ENCODE peak calls at places on chromosomes 11 and 22, in four cellular contexts. One of them, this sample, is unnamed.

GRCh38 chr11:61103851-61104423 is 1.6 kb downstream of the CD5 start:
- DNase-seq in thoracic aorta: no peak
- DNase-seq in right atrium auricular region: no peak
- DNase-seq in fibroblast of lung: no peak
- DNase-seq in this sample: no peak

GRCh38 chr11:61830318-61831105 is 2.4 kb downstream of the FADS2 start:
- DNase-seq in thoracic aorta: no peak
- DNase-seq in fibroblast of lung: no peak
- DNase-seq in right atrium auricular region: no peak
- DNase-seq in this sample: no peak

GRCh38 chr11:28632338-28632737 is 524.1 kb downstream of the METTL15 start:
- DNase-seq in thoracic aorta: no peak
- DNase-seq in fibroblast of lung: no peak
- DNase-seq in right atrium auricular region: no peak
- DNase-seq in this sample: no peak

GRCh38 chr22:41799486-41800347 is 762 bp upstream of the CCDC134 start:
- DNase-seq in thoracic aorta: no peak
- DNase-seq in right atrium auricular region: peak; percentile 61
- DNase-seq in fibroblast of lung: peak; percentile 25
- DNase-seq in this sample: no peak

GRCh38 chr22:30340911-30341685 is 14.4 kb upstream of the TBC1D10A start:
- DNase-seq in right atrium auricular region: no peak
- DNase-seq in fibroblast of lung: no peak
- DNase-seq in thoracic aorta: peak; percentile 57
- DNase-seq in this sample: no peak

GRCh38 chr22:30175743-30176288 is 70.7 kb downstream of the LIF start:
- DNase-seq in right atrium auricular region: no peak
- DNase-seq in fibroblast of lung: no peak
- DNase-seq in thoracic aorta: no peak
- DNase-seq in this sample: no peak

GRCh38 chr11:56841210-56841810 is 92.8 kb upstream of the OR9G4 start:
- DNase-seq in right atrium auricular region: no peak
- DNase-seq in thoracic aorta: no peak
- DNase-seq in fibroblast of lung: peak; percentile 62
- DNase-seq in this sample: peak; percentile 34

GRCh38 chr22:36536717-36537116 is 7.8 kb upstream of the EIF3D start:
- DNase-seq in right atrium auricular region: no peak
- DNase-seq in fibroblast of lung: no peak
- DNase-seq in thoracic aorta: no peak
- DNase-seq in this sample: no peak

GRCh38 chr11:66981976-66982578 is 7.0 kb downstream of the C11orf86 start:
- DNase-seq in fibroblast of lung: peak; percentile 84
- DNase-seq in thoracic aorta: peak; percentile 49
- DNase-seq in right atrium auricular region: peak; percentile 88
- DNase-seq in this sample: peak; percentile 94

GRCh38 chr11:10872097-10872496 is 14.2 kb upstream of the ZBED5 start:
- DNase-seq in right atrium auricular region: no peak
- DNase-seq in fibroblast of lung: no peak
- DNase-seq in thoracic aorta: no peak
- DNase-seq in this sample: no peak

GRCh38 chr22:20550057-20550817 is 42.8 kb downstream of the MED15 start:
- DNase-seq in fibroblast of lung: no peak
- DNase-seq in thoracic aorta: no peak
- DNase-seq in right atrium auricular region: no peak
- DNase-seq in this sample: no peak

GRCh38 chr11:130945945-130946344 is 29.7 kb upstream of the SNX19 start:
- DNase-seq in right atrium auricular region: no peak
- DNase-seq in fibroblast of lung: peak; percentile 74
- DNase-seq in thoracic aorta: peak; percentile 51
- DNase-seq in this sample: no peak

GRCh38 chr22:40009953-40010751 is 15.4 kb downstream of the FAM83F start:
- DNase-seq in right atrium auricular region: no peak
- DNase-seq in thoracic aorta: no peak
- DNase-seq in fibroblast of lung: no peak
- DNase-seq in this sample: no peak

GRCh38 chr11:26188559-26188958 is 143.4 kb upstream of the ANO3 start:
- DNase-seq in fibroblast of lung: peak; percentile 77
- DNase-seq in thoracic aorta: no peak
- DNase-seq in right atrium auricular region: no peak
- DNase-seq in this sample: no peak

GRCh38 chr22:45553333-45554039 is 50.8 kb downstream of the FBLN1 start:
- DNase-seq in right atrium auricular region: peak; percentile 88
- DNase-seq in thoracic aorta: peak; percentile 71
- DNase-seq in fibroblast of lung: peak; percentile 97
- DNase-seq in this sample: peak; percentile 90

GRCh38 chr11:45816614-45817013 is 11.7 kb downstream of the SLC35C1 start:
- DNase-seq in fibroblast of lung: no peak
- DNase-seq in thoracic aorta: no peak
- DNase-seq in right atrium auricular region: no peak
- DNase-seq in this sample: no peak

GRCh38 chr11:120400564-120401364 is 64.6 kb downstream of the ARHGEF12 start:
- DNase-seq in right atrium auricular region: peak; percentile 59
- DNase-seq in fibroblast of lung: peak; percentile 99
- DNase-seq in thoracic aorta: no peak
- DNase-seq in this sample: no peak

GRCh38 chr22:41311487-41311886 is 10.2 kb downstream of the ZC3H7B start:
- DNase-seq in fibroblast of lung: no peak
- DNase-seq in right atrium auricular region: no peak
- DNase-seq in thoracic aorta: no peak
- DNase-seq in this sample: no peak

GRCh38 chr11:56331861-56332491 is 13.9 kb upstream of the OR8K1 start:
- DNase-seq in fibroblast of lung: no peak
- DNase-seq in thoracic aorta: no peak
- DNase-seq in right atrium auricular region: no peak
- DNase-seq in this sample: no peak

GRCh38 chr11:73059915-73060314 is 82.2 kb downstream of the FCHSD2 start:
- DNase-seq in thoracic aorta: no peak
- DNase-seq in fibroblast of lung: no peak
- DNase-seq in right atrium auricular region: no peak
- DNase-seq in this sample: no peak

GRCh38 chr11:15101072-15101701 is 13.5 kb upstream of the INSC start:
- DNase-seq in thoracic aorta: no peak
- DNase-seq in fibroblast of lung: peak; percentile 83
- DNase-seq in right atrium auricular region: peak; percentile 69
- DNase-seq in this sample: peak; percentile 42

GRCh38 chr11:117097567-117098268 is 510 bp downstream of the SIK3 start:
- DNase-seq in fibroblast of lung: no peak
- DNase-seq in right atrium auricular region: peak; percentile 61
- DNase-seq in thoracic aorta: no peak
- DNase-seq in this sample: peak; percentile 49

GRCh38 chr11:65810046-65810868 is 23.4 kb downstream of the OVOL1 start:
- DNase-seq in right atrium auricular region: no peak
- DNase-seq in thoracic aorta: no peak
- DNase-seq in fibroblast of lung: no peak
- DNase-seq in this sample: no peak

GRCh38 chr22:38982008-38982927 is at the start of gene APOBEC3B:
- DNase-seq in fibroblast of lung: peak; percentile 94
- DNase-seq in right atrium auricular region: peak; percentile 92
- DNase-seq in thoracic aorta: peak; percentile 84
- DNase-seq in this sample: peak; percentile 64

GRCh38 chr11:134050541-134051383 is 18.1 kb upstream of the JAM3 start:
- DNase-seq in right atrium auricular region: no peak
- DNase-seq in thoracic aorta: no peak
- DNase-seq in fibroblast of lung: peak; percentile 56
- DNase-seq in this sample: peak; percentile 86

GRCh38 chr22:38935023-38935422 is 22.4 kb upstream of the APOBEC3A start:
- DNase-seq in fibroblast of lung: no peak
- DNase-seq in right atrium auricular region: no peak
- DNase-seq in thoracic aorta: no peak
- DNase-seq in this sample: peak; percentile 51

GRCh38 chr11:34161812-34162506 is 56.5 kb downstream of the NAT10 start:
- DNase-seq in right atrium auricular region: no peak
- DNase-seq in thoracic aorta: no peak
- DNase-seq in fibroblast of lung: no peak
- DNase-seq in this sample: no peak

GRCh38 chr22:32775957-32776356 is 25.5 kb upstream of the TIMP3 start:
- DNase-seq in right atrium auricular region: no peak
- DNase-seq in fibroblast of lung: no peak
- DNase-seq in thoracic aorta: no peak
- DNase-seq in this sample: peak; percentile 14

GRCh38 chr11:66860449-66860831 is 3.6 kb downstream of the LRFN4 start:
- DNase-seq in right atrium auricular region: no peak
- DNase-seq in fibroblast of lung: no peak
- DNase-seq in thoracic aorta: no peak
- DNase-seq in this sample: no peak

GRCh38 chr11:74311352-74311926 is at the start of gene P4HA3:
- DNase-seq in thoracic aorta: no peak
- DNase-seq in fibroblast of lung: peak; percentile 46
- DNase-seq in right atrium auricular region: no peak
- DNase-seq in this sample: peak; percentile 69

GRCh38 chr22:50260434-50260800 is 1.1 kb downstream of the MAPK12 start:
- DNase-seq in thoracic aorta: no peak
- DNase-seq in fibroblast of lung: no peak
- DNase-seq in right atrium auricular region: no peak
- DNase-seq in this sample: no peak

GRCh38 chr11:73404048-73404447 is 27.8 kb downstream of the RELT start:
- DNase-seq in fibroblast of lung: peak; percentile 44
- DNase-seq in thoracic aorta: no peak
- DNase-seq in right atrium auricular region: no peak
- DNase-seq in this sample: peak; percentile 78

GRCh38 chr11:95451682-95452081 is 220.7 kb upstream of the SESN3 start:
- DNase-seq in fibroblast of lung: peak; percentile 70
- DNase-seq in thoracic aorta: no peak
- DNase-seq in right atrium auricular region: no peak
- DNase-seq in this sample: no peak

GRCh38 chr11:78446210-78446609 is 28.6 kb upstream of the GAB2 start:
- DNase-seq in thoracic aorta: no peak
- DNase-seq in right atrium auricular region: no peak
- DNase-seq in fibroblast of lung: no peak
- DNase-seq in this sample: no peak

GRCh38 chr11:28820296-28820989 is 712.3 kb downstream of the METTL15 start:
- DNase-seq in fibroblast of lung: no peak
- DNase-seq in thoracic aorta: no peak
- DNase-seq in right atrium auricular region: no peak
- DNase-seq in this sample: no peak

GRCh38 chr11:19199766-19200165 is 2.0 kb downstream of the CSRP3 start:
- DNase-seq in fibroblast of lung: no peak
- DNase-seq in thoracic aorta: no peak
- DNase-seq in right atrium auricular region: no peak
- DNase-seq in this sample: no peak

GRCh38 chr11:27700351-27701261 is at the start of gene BDNF:
- DNase-seq in thoracic aorta: no peak
- DNase-seq in fibroblast of lung: peak; percentile 45
- DNase-seq in right atrium auricular region: no peak
- DNase-seq in this sample: no peak

DNA sequence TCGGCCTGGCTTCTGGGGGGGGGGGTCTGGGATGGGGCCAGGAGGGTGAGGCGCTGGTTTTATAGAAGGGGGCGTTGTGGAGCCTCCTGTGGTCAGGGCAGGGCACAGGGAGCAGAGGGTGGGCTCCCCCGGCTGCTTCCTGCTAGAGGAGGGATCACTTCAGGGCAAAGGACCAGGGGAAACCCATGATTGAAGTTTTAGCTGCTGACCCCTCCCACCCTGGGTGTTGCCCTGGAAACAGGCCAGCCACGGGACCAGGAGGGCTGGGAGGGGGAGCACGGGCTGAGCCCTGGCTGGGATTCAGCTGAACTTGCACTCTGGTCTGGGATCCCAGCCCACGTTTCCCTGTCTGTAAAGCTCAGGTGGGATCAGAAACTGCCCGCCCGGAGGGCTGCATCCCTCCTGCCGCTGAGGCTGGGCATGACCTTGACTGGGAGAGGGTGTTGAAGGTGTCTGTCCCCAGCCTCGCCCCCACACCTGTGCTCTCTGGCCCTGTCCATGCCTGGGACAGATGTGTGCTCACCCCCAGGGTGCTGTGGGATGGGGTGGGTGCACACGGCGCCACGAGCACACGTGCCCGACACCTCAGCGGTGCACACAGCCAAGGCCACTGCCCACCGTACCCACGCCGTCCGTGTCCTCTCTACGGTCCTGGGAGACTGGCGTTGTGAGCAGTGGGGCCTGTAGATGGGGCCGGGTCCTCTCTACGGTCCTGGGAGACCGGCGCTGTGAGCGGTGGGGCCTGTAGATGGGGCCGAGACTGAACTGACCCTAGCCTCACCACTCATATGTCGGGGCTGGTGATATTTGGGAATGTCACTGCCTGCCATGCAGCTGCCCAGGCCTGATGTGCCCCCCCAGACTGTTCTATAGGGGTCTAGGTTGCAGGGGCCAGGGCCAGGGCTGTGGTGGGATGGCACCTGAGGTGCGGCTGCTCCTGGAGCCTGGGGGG is 2.3 kb downstream of the TSPAN4 start:
- DNase-seq in right atrium auricular region: peak; percentile 95
- DNase-seq in thoracic aorta: peak; percentile 72
- DNase-seq in fibroblast of lung: peak; percentile 98
- DNase-seq in this sample: peak; percentile 74
- H3K4me3 ChIP-seq in right atrium auricular region: peak overlapping the region; percentile 86
- H3K4me3 ChIP-seq in thoracic aorta: peak overlapping the region; percentile 95
- H3K4me3 ChIP-seq in fibroblast of lung: peak overlapping the region; percentile 26
- H3K4me3 ChIP-seq in this sample: no peak overlapping the region

DNA sequence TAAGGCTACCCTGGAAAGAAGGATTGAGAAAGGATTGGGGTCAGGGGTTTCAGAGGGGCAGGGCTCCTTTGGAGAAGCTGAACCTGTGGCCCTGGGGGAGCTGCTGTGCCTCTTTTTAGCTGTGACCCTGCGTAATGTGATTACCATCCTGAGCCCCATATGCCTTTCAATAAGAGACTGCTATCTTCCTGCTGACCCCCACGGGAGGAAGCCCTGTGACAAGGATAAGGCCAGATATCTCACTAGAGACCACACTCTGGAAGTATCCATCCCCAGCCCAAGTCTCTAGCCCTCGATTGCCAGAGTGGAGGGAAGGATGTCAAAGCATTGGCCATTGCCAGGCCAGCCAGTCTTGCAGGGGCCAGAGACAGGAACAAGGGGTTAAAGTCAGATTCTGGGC is 4.8 kb upstream of the SLC39A13 start:
- DNase-seq in fibroblast of lung: no peak
- DNase-seq in right atrium auricular region: no peak
- DNase-seq in thoracic aorta: no peak
- DNase-seq in this sample: no peak
- H3K4me1 ChIP-seq in fibroblast of lung: peaks cover 13% of the 10 kb centered on the region
- H3K4me1 ChIP-seq in right atrium auricular region: peaks cover 32% of the 10 kb centered on the region
- H3K4me1 ChIP-seq in thoracic aorta: peaks cover 23% of the 10 kb centered on the region
- H3K4me1 ChIP-seq in this sample: peaks cover 5% of the 10 kb centered on the region

DNA sequence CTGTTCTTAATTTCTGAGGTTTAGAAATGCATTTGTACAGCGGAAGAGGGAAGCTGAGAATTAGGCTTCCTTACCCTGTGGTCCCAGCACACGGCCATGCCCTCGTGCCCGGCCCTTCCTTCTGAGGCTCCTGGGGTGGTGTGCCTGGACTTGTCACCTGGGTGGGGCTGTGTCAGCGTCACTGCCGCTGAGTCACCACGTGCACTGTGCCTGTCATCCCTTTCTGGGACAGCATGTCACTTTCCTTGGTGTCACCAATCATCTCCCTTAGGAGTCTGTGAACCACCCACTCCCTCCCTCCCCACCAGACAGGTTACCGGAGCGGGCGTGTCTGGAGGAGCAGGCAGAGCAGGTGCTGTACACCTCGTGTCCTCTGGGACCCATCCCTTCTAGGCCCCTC is 367.5 kb downstream of the TBC1D22A start:
- DNase-seq in thoracic aorta: no peak
- DNase-seq in fibroblast of lung: no peak
- DNase-seq in right atrium auricular region: no peak
- DNase-seq in this sample: peak; percentile 6
- H3K4me3 ChIP-seq in thoracic aorta: no peak overlapping the region
- H3K4me3 ChIP-seq in fibroblast of lung: no peak overlapping the region
- H3K4me3 ChIP-seq in right atrium auricular region: no peak overlapping the region
- H3K4me3 ChIP-seq in this sample: no peak overlapping the region

GRCh38 chr11:128297805-128298204 is 289.6 kb downstream of the ETS1 start:
- DNase-seq in right atrium auricular region: no peak
- DNase-seq in fibroblast of lung: no peak
- DNase-seq in thoracic aorta: no peak
- DNase-seq in this sample: no peak
- H3K4me1 ChIP-seq in right atrium auricular region: peaks cover 23% of the 10 kb centered on the region
- H3K4me1 ChIP-seq in fibroblast of lung: no peaks in the 10 kb centered on the region
- H3K4me1 ChIP-seq in thoracic aorta: peaks cover 10% of the 10 kb centered on the region
- H3K4me1 ChIP-seq in this sample: peaks cover 13% of the 10 kb centered on the region